ENCODE peak calls at places on chromosomes 12 and 14, in six cellular contexts. G, E, D, U, L and F are unnamed samples.
A peak's percentile ranks its signal among the peaks of the same experiment; 100 is the strongest.

GRCh38 chr14:100067971-100068959 is 3.0 kb downstream of the EVL start:
- DNase-seq in G (no peak), E (peak; percentile 74), D (peak; percentile 89), U (no peak), L (peak; percentile 45), F (peak; percentile 87)

GRCh38 chr14:56248442-56248841 is 130.2 kb downstream of the PELI2 start:
- DNase-seq in G (no peak), E (no peak), D (no peak), U (no peak), L (no peak), F (no peak)

GRCh38 chr14:69685217-69685616 is 73.8 kb downstream of the SUSD6 start:
- DNase-seq in G (no peak), E (no peak), D (no peak), U (no peak), L (peak; percentile 49), F (no peak)

GRCh38 chr12:85281947-85282312 is 1.9 kb downstream of the ALX1 start:
- DNase-seq in G (no peak), E (no peak), D (no peak), U (no peak), L (no peak), F (no peak)

GRCh38 chr12:89101440-89101839 is 250.9 kb downstream of the DUSP6 start:
- DNase-seq in G (no peak), E (no peak), D (no peak), U (no peak), L (peak; percentile 63), F (no peak)

GRCh38 chr12:47903927-47904646 is 707 bp downstream of the VDR start:
- DNase-seq in G (peak; percentile 38), E (peak; percentile 33), D (no peak), U (no peak), L (peak; percentile 63), F (peak; percentile 93)

GRCh38 chr14:76863724-76864407 is 37.7 kb downstream of the LRRC74A start:
- DNase-seq in G (no peak), E (no peak), D (peak; percentile 13), U (peak; percentile 19), L (peak; percentile 43), F (peak; percentile 88)

GRCh38 chr14:28666961-28667360 is 99.6 kb upstream of the FOXG1 start:
- DNase-seq in G (no peak), E (no peak), D (no peak), U (no peak), L (no peak), F (no peak)

GRCh38 chr12:65937181-65937641 is 112.9 kb downstream of the HMGA2 start:
- DNase-seq in G (no peak), E (no peak), D (no peak), U (peak; percentile 97), L (no peak), F (no peak)

GRCh38 chr12:31225656-31226535 is 100.1 kb downstream of the SINHCAF start:
- DNase-seq in G (no peak), E (no peak), D (no peak), U (no peak), L (no peak), F (no peak)

GRCh38 chr12:40691913-40692616 is at the start of gene CNTN1:
- DNase-seq in G (peak; percentile 99), E (peak; percentile 6), D (no peak), U (no peak), L (peak; percentile 26), F (no peak)

GRCh38 chr12:77352941-77353340 is 287.6 kb upstream of the E2F7 start:
- DNase-seq in G (no peak), E (no peak), D (no peak), U (no peak), L (peak; percentile 13), F (no peak)

GRCh38 chr12:570949-571794 is 92.1 kb downstream of the NINJ2 start:
- DNase-seq in G (peak; percentile 97), E (peak; percentile 32), D (no peak), U (peak; percentile 58), L (peak; percentile 70), F (no peak)

GRCh38 chr12:2363836-2364565 is 311.2 kb downstream of the CACNA1C start:
- DNase-seq in G (no peak), E (no peak), D (no peak), U (no peak), L (no peak), F (no peak)

GRCh38 chr14:63563370-63564026 is 20.3 kb upstream of the PPP2R5E start:
- DNase-seq in G (no peak), E (no peak), D (no peak), U (no peak), L (peak; percentile 44), F (no peak)

GRCh38 chr14:23137221-23138172 is 18.4 kb upstream of the CEBPE start:
- DNase-seq in G (no peak), E (no peak), D (no peak), U (no peak), L (no peak), F (no peak)

GRCh38 chr12:12562016-12562483 is 613 bp downstream of the DUSP16 start:
- DNase-seq in G (no peak), E (peak; percentile 55), D (no peak), U (no peak), L (peak; percentile 29), F (peak; percentile 50)

GRCh38 chr12:26621932-26622331 is 211.1 kb downstream of the ITPR2 start:
- DNase-seq in G (no peak), E (no peak), D (no peak), U (no peak), L (no peak), F (no peak)

GRCh38 chr14:75769047-75769685 is 108.1 kb downstream of the TTLL5 start:
- DNase-seq in G (no peak), E (no peak), D (peak; percentile 19), U (no peak), L (no peak), F (no peak)

GRCh38 chr12:54357802-54358619 is 6.3 kb downstream of the GPR84 start:
- DNase-seq in G (no peak), E (peak; percentile 75), D (peak; percentile 30), U (no peak), L (peak; percentile 47), F (peak; percentile 53)

GRCh38 chr12:58920102-58920955 is at the start of gene LRIG3:
- DNase-seq in G (peak; percentile 85), E (peak; percentile 27), D (no peak), U (peak; percentile 76), L (peak; percentile 99), F (no peak)

GRCh38 chr14:75295061-75295461 is 16.4 kb downstream of the FOS start:
- DNase-seq in G (peak; percentile 81), E (peak; percentile 59), D (no peak), U (no peak), L (peak; percentile 59), F (peak; percentile 45)

GRCh38 chr12:64610660-64611429 is 550 bp downstream of the RASSF3 start:
- DNase-seq in G (peak; percentile 49), E (peak; percentile 72), D (no peak), U (peak; percentile 44), L (peak; percentile 55), F (peak; percentile 95)

GRCh38 chr12:18684430-18684829 is 53.4 kb downstream of the PLCZ1 start:
- DNase-seq in G (no peak), E (no peak), D (no peak), U (no peak), L (no peak), F (no peak)

GRCh38 chr12:108804361-108804949 is 52.9 kb downstream of the SSH1 start:
- DNase-seq in G (no peak), E (no peak), D (no peak), U (no peak), L (peak; percentile 62), F (no peak)

GRCh38 chr14:105465209-105466031 is 9.2 kb upstream of the CRIP2 start:
- DNase-seq in G (no peak), E (no peak), D (no peak), U (no peak), L (no peak), F (no peak)

GRCh38 chr12:6829532-6830220 is 1.5 kb downstream of the P3H3 start:
- DNase-seq in G (peak; percentile 64), E (peak; percentile 34), D (no peak), U (peak; percentile 66), L (peak; percentile 72), F (no peak)
- H3K4me3 ChIP-seq in G (peak overlapping the region; percentile 87), E (peak overlapping the region; percentile 73), D (peak overlapping the region; percentile 74), U (peak overlapping the region; percentile 100), L (peak overlapping the region; percentile 62), F (no peak overlapping the region)

DNA sequence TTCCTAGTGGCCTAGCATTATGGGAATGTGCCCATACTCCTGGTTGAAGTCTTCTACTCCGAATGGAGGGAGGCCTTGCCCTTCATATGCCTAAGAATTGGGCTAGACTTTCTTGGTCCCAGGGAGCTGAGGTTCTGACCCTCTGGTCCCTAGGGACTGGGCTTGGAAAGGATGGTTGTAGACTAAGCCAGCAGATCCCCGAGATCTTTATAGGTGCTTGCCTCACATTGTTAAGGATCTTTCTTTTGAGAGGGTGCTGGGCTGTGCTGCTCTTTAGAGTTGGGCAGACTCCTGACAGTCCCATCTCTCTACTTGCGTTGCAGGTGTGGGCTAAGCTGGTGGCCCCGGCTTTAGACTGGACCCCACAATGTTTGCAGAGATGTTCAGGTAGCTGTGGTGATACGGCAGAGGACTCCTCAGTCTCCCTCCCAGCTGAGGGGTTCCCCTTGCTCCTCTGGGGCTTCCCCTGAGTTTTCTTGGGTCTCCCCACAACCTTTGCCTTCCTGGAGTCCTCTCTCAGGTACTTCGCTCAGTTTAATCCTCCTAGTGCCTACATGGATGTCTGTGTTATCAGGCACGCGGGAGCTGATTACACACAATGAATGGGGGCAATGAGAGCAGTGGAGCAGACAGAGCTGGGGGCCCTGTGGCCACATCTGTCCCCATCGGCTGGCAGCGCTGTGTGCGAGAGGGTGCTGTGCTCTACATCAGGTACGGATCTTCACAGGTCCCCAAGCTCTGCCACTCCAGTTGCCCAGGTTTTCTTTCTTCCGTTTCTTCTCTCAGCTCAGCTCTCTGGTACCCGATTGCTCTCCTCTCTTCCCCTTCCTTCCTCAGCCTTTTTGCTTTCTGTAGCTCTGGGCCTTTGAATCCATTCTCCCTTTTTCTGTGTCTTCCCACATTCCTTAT is 1.3 kb downstream of the MBD6 start:
- DNase-seq in G (no peak), E (no peak), D (no peak), U (no peak), L (no peak), F (no peak)
- TF ChIP-seq MYC in G (no peak), E (no peak), D (no peak), U (no peak), L (no peak), F (no peak)

GRCh38 chr12:122888232-122888752 is 7.6 kb downstream of the VPS37B start:
- DNase-seq in G (peak; percentile 74), E (no peak), D (no peak), U (peak; percentile 78), L (peak; percentile 96), F (peak; percentile 85)
- H3K4me3 ChIP-seq in G (peak overlapping the region; percentile 12), E (peak overlapping the region; percentile 14), D (peak overlapping the region; percentile 51), U (peak overlapping the region; percentile 24), L (peak overlapping the region; percentile 10), F (peak overlapping the region; percentile 59)

DNA sequence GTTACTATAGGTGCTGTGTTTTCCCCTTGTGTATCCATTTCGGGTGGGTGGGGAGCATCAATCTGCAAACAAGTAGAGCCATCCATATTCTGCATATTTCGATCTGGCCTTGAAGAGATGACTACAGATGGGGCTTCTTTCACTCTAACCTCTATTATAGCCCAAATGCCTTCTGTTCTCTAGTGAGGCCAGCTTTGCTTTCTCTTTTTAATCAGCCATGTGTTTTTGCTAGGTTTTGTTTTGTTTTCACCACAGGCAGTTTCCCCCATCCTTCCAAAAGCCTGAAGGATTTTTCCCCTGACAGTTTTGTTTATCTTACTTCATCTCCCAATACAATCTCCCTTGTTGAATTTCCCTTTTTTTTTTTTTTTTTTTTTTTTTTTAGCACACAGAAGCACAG is 224.1 kb downstream of the BTG1 start:
- DNase-seq in G (no peak), E (no peak), D (no peak), U (no peak), L (no peak), F (no peak)
- TF ChIP-seq MYC in G (no peak), E (no peak), D (no peak), U (no peak), L (no peak), F (no peak)

GRCh38 chr12:10624631-10625030 is 11.2 kb upstream of the MAGOHB start:
- DNase-seq in G (no peak), E (no peak), D (no peak), U (no peak), L (no peak), F (no peak)
- H3K4me3 ChIP-seq in G (no peak overlapping the region), E (no peak overlapping the region), D (no peak overlapping the region), U (no peak overlapping the region), L (no peak overlapping the region), F (no peak overlapping the region)